ENCODE peak calls at places on chromosomes 6 and 20, in six cellular contexts. One of them, this sample, is unnamed.

GRCh38 chr6:44415424-44415823 is 27.9 kb downstream of the CDC5L start:
- DNase-seq in HepG2: no peak
- DNase-seq in H1: no peak
- DNase-seq in GM12878: no peak
- DNase-seq in GM12891: no peak
- DNase-seq in K562: peak; percentile 37
- DNase-seq in this sample: no peak

GRCh38 chr6:32973144-32973854 is 4.9 kb downstream of the BRD2 start:
- DNase-seq in HepG2: peak; percentile 50
- DNase-seq in H1: no peak
- DNase-seq in GM12878: no peak
- DNase-seq in GM12891: no peak
- DNase-seq in K562: peak; percentile 49
- DNase-seq in this sample: no peak

GRCh38 chr6:114764866-114765265 is 422.0 kb upstream of the HS3ST5 start:
- DNase-seq in HepG2: no peak
- DNase-seq in H1: no peak
- DNase-seq in GM12878: no peak
- DNase-seq in GM12891: no peak
- DNase-seq in K562: no peak
- DNase-seq in this sample: no peak

GRCh38 chr20:57409672-57410397 is 18.6 kb downstream of the RBM38 start:
- DNase-seq in HepG2: no peak
- DNase-seq in H1: no peak
- DNase-seq in GM12878: no peak
- DNase-seq in GM12891: no peak
- DNase-seq in K562: peak; percentile 92
- DNase-seq in this sample: no peak

GRCh38 chr6:81997091-81997926 is 244.8 kb upstream of the TENT5A start:
- DNase-seq in HepG2: no peak
- DNase-seq in H1: no peak
- DNase-seq in GM12878: peak; percentile 57
- DNase-seq in GM12891: no peak
- DNase-seq in K562: no peak
- DNase-seq in this sample: no peak

GRCh38 chr20:63071541-63072181 is 64.9 kb upstream of the BHLHE23 start:
- DNase-seq in HepG2: no peak
- DNase-seq in H1: peak; percentile 29
- DNase-seq in GM12878: no peak
- DNase-seq in GM12891: no peak
- DNase-seq in K562: peak; percentile 82
- DNase-seq in this sample: no peak

GRCh38 chr20:4041748-4042411 is 26.5 kb upstream of the RNF24 start:
- DNase-seq in HepG2: no peak
- DNase-seq in H1: no peak
- DNase-seq in GM12878: no peak
- DNase-seq in GM12891: no peak
- DNase-seq in K562: peak; percentile 60
- DNase-seq in this sample: no peak

GRCh38 chr20:18672826-18673225 is 85.0 kb downstream of the DTD1 start:
- DNase-seq in HepG2: no peak
- DNase-seq in H1: no peak
- DNase-seq in GM12878: no peak
- DNase-seq in GM12891: no peak
- DNase-seq in K562: no peak
- DNase-seq in this sample: no peak

GRCh38 chr6:108782231-108783041 is 65.8 kb upstream of the ARMC2 start:
- DNase-seq in HepG2: peak; percentile 40
- DNase-seq in H1: peak; percentile 73
- DNase-seq in GM12878: no peak
- DNase-seq in GM12891: peak; percentile 54
- DNase-seq in K562: peak; percentile 73
- DNase-seq in this sample: peak; percentile 60

GRCh38 chr6:131654326-131654725 is 17.2 kb downstream of the ENPP3 start:
- DNase-seq in HepG2: no peak
- DNase-seq in H1: no peak
- DNase-seq in GM12878: no peak
- DNase-seq in GM12891: no peak
- DNase-seq in K562: no peak
- DNase-seq in this sample: no peak

GRCh38 chr20:1813101-1813529 is 82.1 kb upstream of the SIRPA start:
- DNase-seq in HepG2: peak; percentile 78
- DNase-seq in H1: no peak
- DNase-seq in GM12878: no peak
- DNase-seq in GM12891: no peak
- DNase-seq in K562: no peak
- DNase-seq in this sample: no peak

GRCh38 chr20:36569847-36570429 is 3.5 kb upstream of the TGIF2 start:
- DNase-seq in HepG2: no peak
- DNase-seq in H1: no peak
- DNase-seq in GM12878: no peak
- DNase-seq in GM12891: no peak
- DNase-seq in K562: no peak
- DNase-seq in this sample: no peak

GRCh38 chr20:29742699-29743100 is 1514.8 kb upstream of the DEFB115 start:
- DNase-seq in HepG2: no peak
- DNase-seq in H1: no peak
- DNase-seq in GM12878: no peak
- DNase-seq in GM12891: no peak
- DNase-seq in K562: peak; percentile 1
- DNase-seq in this sample: no peak

GRCh38 chr6:42138630-42139619 is 3.5 kb downstream of the C6orf132 start:
- DNase-seq in HepG2: peak; percentile 77
- DNase-seq in H1: no peak
- DNase-seq in GM12878: no peak
- DNase-seq in GM12891: no peak
- DNase-seq in K562: no peak
- DNase-seq in this sample: no peak

GRCh38 chr20:22430154-22430745 is 154.1 kb downstream of the FOXA2 start:
- DNase-seq in HepG2: peak; percentile 92
- DNase-seq in H1: peak; percentile 70
- DNase-seq in GM12878: no peak
- DNase-seq in GM12891: no peak
- DNase-seq in K562: peak; percentile 20
- DNase-seq in this sample: no peak

GRCh38 chr6:150865043-150865405 is 478 bp upstream of the MTHFD1L start:
- DNase-seq in HepG2: no peak
- DNase-seq in H1: no peak
- DNase-seq in GM12878: no peak
- DNase-seq in GM12891: no peak
- DNase-seq in K562: no peak
- DNase-seq in this sample: no peak

GRCh38 chr6:53309059-53309896 is 39.5 kb downstream of the ELOVL5 start:
- DNase-seq in HepG2: peak; percentile 56
- DNase-seq in H1: no peak
- DNase-seq in GM12878: peak; percentile 42
- DNase-seq in GM12891: no peak
- DNase-seq in K562: peak; percentile 52
- DNase-seq in this sample: no peak

GRCh38 chr6:170062209-170062903 is 228.5 kb downstream of the DLL1 start:
- DNase-seq in HepG2: no peak
- DNase-seq in H1: no peak
- DNase-seq in GM12878: no peak
- DNase-seq in GM12891: no peak
- DNase-seq in K562: no peak
- DNase-seq in this sample: no peak

GRCh38 chr20:2507464-2507863 is 1.3 kb downstream of the ZNF343 start:
- DNase-seq in HepG2: no peak
- DNase-seq in H1: no peak
- DNase-seq in GM12878: no peak
- DNase-seq in GM12891: no peak
- DNase-seq in K562: no peak
- DNase-seq in this sample: no peak

GRCh38 chr6:77548662-77549366 is 85.5 kb upstream of the HTR1B start:
- DNase-seq in HepG2: no peak
- DNase-seq in H1: no peak
- DNase-seq in GM12878: no peak
- DNase-seq in GM12891: no peak
- DNase-seq in K562: no peak
- DNase-seq in this sample: no peak

GRCh38 chr6:3798211-3798909 is 46.8 kb upstream of the PXDC1 start:
- DNase-seq in HepG2: no peak
- DNase-seq in H1: no peak
- DNase-seq in GM12878: no peak
- DNase-seq in GM12891: no peak
- DNase-seq in K562: no peak
- DNase-seq in this sample: no peak

GRCh38 chr6:36463686-36464085 is 20.9 kb downstream of the KCTD20 start:
- DNase-seq in HepG2: no peak
- DNase-seq in H1: no peak
- DNase-seq in GM12878: no peak
- DNase-seq in GM12891: no peak
- DNase-seq in K562: no peak
- DNase-seq in this sample: no peak

GRCh38 chr20:62772994-62773858 is 23.0 kb upstream of the MRGBP start:
- DNase-seq in HepG2: no peak
- DNase-seq in H1: no peak
- DNase-seq in GM12878: no peak
- DNase-seq in GM12891: no peak
- DNase-seq in K562: no peak
- DNase-seq in this sample: no peak

GRCh38 chr20:15799871-15800270 is 773.4 kb downstream of the KIF16B start:
- DNase-seq in HepG2: no peak
- DNase-seq in H1: no peak
- DNase-seq in GM12878: no peak
- DNase-seq in GM12891: no peak
- DNase-seq in K562: no peak
- DNase-seq in this sample: no peak

GRCh38 chr6:56374841-56375369 is 127.5 kb upstream of the COL21A1 start:
- DNase-seq in HepG2: no peak
- DNase-seq in H1: no peak
- DNase-seq in GM12878: no peak
- DNase-seq in GM12891: no peak
- DNase-seq in K562: no peak
- DNase-seq in this sample: no peak

GRCh38 chr20:24948939-24949679 is at the start of gene CST7:
- DNase-seq in HepG2: no peak
- DNase-seq in H1: no peak
- DNase-seq in GM12878: peak; percentile 12
- DNase-seq in GM12891: peak; percentile 42
- DNase-seq in K562: no peak
- DNase-seq in this sample: no peak

GRCh38 chr6:3139090-3139903 is 18.0 kb downstream of the TUBB2A start:
- DNase-seq in HepG2: peak; percentile 98
- DNase-seq in H1: no peak
- DNase-seq in GM12878: no peak
- DNase-seq in GM12891: no peak
- DNase-seq in K562: no peak
- DNase-seq in this sample: no peak

GRCh38 chr6:75752365-75752764 is 3.3 kb downstream of the MYO6 start:
- DNase-seq in HepG2: peak; percentile 17
- DNase-seq in H1: no peak
- DNase-seq in GM12878: no peak
- DNase-seq in GM12891: no peak
- DNase-seq in K562: no peak
- DNase-seq in this sample: no peak

GRCh38 chr6:73309784-73310502 is 44.1 kb downstream of the DPPA5 start:
- DNase-seq in HepG2: no peak
- DNase-seq in H1: no peak
- DNase-seq in GM12878: no peak
- DNase-seq in GM12891: peak; percentile 73
- DNase-seq in K562: peak; percentile 79
- DNase-seq in this sample: peak; percentile 80
- TF ChIP-seq POLR2A in HepG2: no peak
- TF ChIP-seq POLR2A in H1: peak; percentile 57
- TF ChIP-seq POLR2A in GM12878: peak; percentile 87
- TF ChIP-seq POLR2A in GM12891: peak; percentile 68
- TF ChIP-seq POLR2A in K562: peak; percentile 84
- TF ChIP-seq POLR2A in this sample: peak; percentile 92

DNA sequence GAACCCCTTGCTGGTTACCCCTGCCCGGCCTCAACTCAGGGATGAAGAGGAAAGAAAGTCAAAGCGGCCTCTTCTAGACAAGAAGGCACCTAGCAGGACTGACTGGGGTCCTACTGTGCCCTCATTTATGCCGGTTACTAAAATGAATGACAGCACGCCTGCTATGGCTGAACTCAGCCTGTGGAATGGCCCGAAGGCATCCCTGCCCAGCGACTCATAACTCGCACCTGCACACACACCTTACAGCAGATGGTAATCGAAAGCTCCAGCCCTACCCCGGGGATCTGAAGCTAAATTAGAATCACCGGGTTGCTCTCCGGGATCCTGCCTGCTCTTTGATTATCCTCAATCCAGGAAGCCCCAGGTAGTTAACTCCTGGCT is 747 bp upstream of the TXNDC5 start:
- DNase-seq in HepG2: no peak
- DNase-seq in H1: no peak
- DNase-seq in GM12878: no peak
- DNase-seq in GM12891: no peak
- DNase-seq in K562: no peak
- DNase-seq in this sample: no peak
- TF ChIP-seq TAF1 in HepG2: no peak
- TF ChIP-seq TAF1 in H1: no peak
- TF ChIP-seq TAF1 in GM12878: no peak
- TF ChIP-seq TAF1 in GM12891: no peak
- TF ChIP-seq TAF1 in K562: no peak
- TF ChIP-seq TAF1 in this sample: no peak

GRCh38 chr6:137873273-137873762 is 6.3 kb downstream of the TNFAIP3 start:
- DNase-seq in HepG2: peak; percentile 99
- DNase-seq in H1: no peak
- DNase-seq in GM12878: peak; percentile 95
- DNase-seq in GM12891: no peak
- DNase-seq in K562: no peak
- DNase-seq in this sample: no peak
- TF ChIP-seq POLR2A in HepG2: no peak
- TF ChIP-seq POLR2A in H1: no peak
- TF ChIP-seq POLR2A in GM12878: peak; percentile 27
- TF ChIP-seq POLR2A in GM12891: peak; percentile 62
- TF ChIP-seq POLR2A in K562: no peak
- TF ChIP-seq POLR2A in this sample: no peak

DNA sequence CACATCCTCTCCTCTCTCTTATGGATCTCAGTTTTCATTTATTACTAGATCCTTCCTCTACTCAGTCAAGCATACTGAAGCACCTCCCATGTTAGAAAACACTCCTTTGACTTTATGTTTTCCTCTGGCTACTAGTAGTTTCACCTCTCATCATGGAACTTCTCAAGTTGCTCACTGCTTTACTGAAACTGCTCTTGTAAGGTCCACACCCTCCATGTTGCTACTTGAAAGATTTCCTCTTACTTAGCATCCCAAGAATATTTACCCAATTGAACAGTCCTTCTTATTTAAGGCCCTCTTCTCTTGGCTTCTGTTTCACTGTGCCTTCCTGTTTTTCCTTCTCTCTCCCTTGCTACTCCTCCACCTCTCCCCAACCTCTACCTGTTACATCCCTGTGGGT is 230.3 kb downstream of the TBC1D7 start:
- DNase-seq in HepG2: no peak
- DNase-seq in H1: no peak
- DNase-seq in GM12878: no peak
- DNase-seq in GM12891: no peak
- DNase-seq in K562: no peak
- DNase-seq in this sample: no peak
- TF ChIP-seq TAF1 in HepG2: no peak
- TF ChIP-seq TAF1 in H1: no peak
- TF ChIP-seq TAF1 in GM12878: no peak
- TF ChIP-seq TAF1 in GM12891: no peak
- TF ChIP-seq TAF1 in K562: no peak
- TF ChIP-seq TAF1 in this sample: no peak

GRCh38 chr6:48614326-48614725 is 503.3 kb upstream of the PTCHD4 start:
- DNase-seq in HepG2: no peak
- DNase-seq in H1: no peak
- DNase-seq in GM12878: no peak
- DNase-seq in GM12891: no peak
- DNase-seq in K562: no peak
- DNase-seq in this sample: no peak
- TF ChIP-seq POLR2A in HepG2: no peak
- TF ChIP-seq POLR2A in H1: no peak
- TF ChIP-seq POLR2A in GM12878: no peak
- TF ChIP-seq POLR2A in GM12891: no peak
- TF ChIP-seq POLR2A in K562: no peak
- TF ChIP-seq POLR2A in this sample: no peak

GRCh38 chr20:6767536-6768227 is at the start of gene BMP2:
- DNase-seq in HepG2: no peak
- DNase-seq in H1: no peak
- DNase-seq in GM12878: no peak
- DNase-seq in GM12891: peak; percentile 37
- DNase-seq in K562: peak; percentile 38
- DNase-seq in this sample: peak; percentile 30
- TF ChIP-seq TAF1 in HepG2: no peak
- TF ChIP-seq TAF1 in H1: peak; percentile 11
- TF ChIP-seq TAF1 in GM12878: no peak
- TF ChIP-seq TAF1 in GM12891: no peak
- TF ChIP-seq TAF1 in K562: no peak
- TF ChIP-seq TAF1 in this sample: no peak

This sample was measured in GM12892.